ENCODE peak calls at places on chromosomes 16 and 17, in seven cellular contexts. D is thoracic aorta, J is BE2C, X is MM.1S, F is left ventricle myocardium inferior, S is GM06990, V is AG04449. A is an unnamed sample.

GRCh38 chr16:53736297-53736696 is 32.3 kb downstream of the FTO start:
- DNase-seq in D (no peak), J (no peak), X (no peak), F (no peak), S (no peak), V (no peak), A (no peak)

GRCh38 chr17:78900816-78901215 is 2.2 kb downstream of the CEP295NL start:
- DNase-seq in D (no peak), J (no peak), X (no peak), F (no peak), S (no peak), V (no peak), A (no peak)

GRCh38 chr17:19024101-19025078 is 19.8 kb upstream of the FAM83G start:
- DNase-seq in D (no peak), J (no peak), X (no peak), F (peak), S (no peak), V (no peak), A (no peak)

GRCh38 chr17:48799069-48799710 is 17.8 kb downstream of the TTLL6 start:
- DNase-seq in D (no peak), J (no peak), X (no peak), F (no peak), S (no peak), V (no peak), A (no peak)

GRCh38 chr16:24609740-24610420 is 70.5 kb downstream of the RBBP6 start:
- DNase-seq in D (peak), J (peak), X (no peak), F (peak), S (peak), V (no peak), A (peak)

GRCh38 chr17:35972945-35973332 is 8.4 kb downstream of the CCL16 start:
- DNase-seq in D (no peak), J (no peak), X (no peak), F (no peak), S (no peak), V (no peak), A (no peak)

GRCh38 chr17:42305543-42306384 is 17.5 kb downstream of the STAT5A start:
- DNase-seq in D (no peak), J (no peak), X (no peak), F (no peak), S (no peak), V (no peak), A (no peak)

GRCh38 chr17:1186923-1187771 is 7.4 kb upstream of the ABR start:
- DNase-seq in D (no peak), J (peak), X (peak), F (peak), S (peak), V (peak), A (peak)

GRCh38 chr16:47392114-47392513 is 68.7 kb downstream of the ITFG1 start:
- DNase-seq in D (no peak), J (no peak), X (peak), F (no peak), S (peak), V (no peak), A (peak)

GRCh38 chr16:19140392-19140791 is 26.6 kb downstream of the ITPRIPL2 start:
- DNase-seq in D (no peak), J (no peak), X (no peak), F (no peak), S (no peak), V (no peak), A (no peak)

GRCh38 chr16:75224683-75225082 is 5.9 kb downstream of the CTRB1 start:
- DNase-seq in D (no peak), J (no peak), X (no peak), F (no peak), S (no peak), V (no peak), A (no peak)

GRCh38 chr16:85423631-85424030 is 189.5 kb upstream of the GSE1 start:
- DNase-seq in D (no peak), J (peak), X (no peak), F (peak), S (no peak), V (no peak), A (no peak)

GRCh38 chr17:40038882-40039513 is 15.2 kb downstream of the MED24 start:
- DNase-seq in D (peak), J (peak), X (no peak), F (peak), S (no peak), V (peak), A (no peak)

GRCh38 chr17:15171433-15172047 is 93.6 kb downstream of the PMP22 start:
- DNase-seq in D (no peak), J (peak), X (no peak), F (peak), S (no peak), V (no peak), A (peak)

DNA sequence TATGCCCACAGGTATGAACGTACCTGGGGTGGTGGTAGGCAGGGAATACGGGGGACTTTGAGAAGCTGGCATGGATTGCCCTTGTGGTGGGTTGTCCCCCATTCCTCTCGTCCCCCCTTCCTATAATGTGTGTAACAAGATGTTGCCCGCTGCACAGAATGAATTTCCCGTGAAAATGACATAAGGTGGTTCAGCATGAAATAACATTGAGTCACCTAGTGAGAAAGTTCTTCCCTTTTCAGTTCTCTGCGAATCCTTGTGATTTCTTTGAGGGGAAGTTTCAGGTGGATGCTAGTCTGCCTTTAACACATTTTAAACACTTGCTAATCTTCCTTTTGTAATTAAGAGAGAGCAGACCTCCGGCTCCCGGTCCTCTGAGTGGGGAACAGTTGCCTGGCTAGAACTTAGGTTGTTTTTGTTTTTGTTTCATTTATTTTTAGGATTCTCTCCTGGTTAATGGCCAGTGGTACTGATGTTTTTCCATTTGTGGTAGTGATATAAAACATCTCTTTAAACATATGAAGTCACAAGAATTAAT is 58.9 kb downstream of the RAP1GAP2 start:
- DNase-seq in D (no peak), J (no peak), X (no peak), F (no peak), S (no peak), V (no peak), A (no peak)
- H3K4me3 ChIP-seq in D (peak), J (peak), X (no peak), F (peak), S (no peak), V (peak), A (no peak)

DNA sequence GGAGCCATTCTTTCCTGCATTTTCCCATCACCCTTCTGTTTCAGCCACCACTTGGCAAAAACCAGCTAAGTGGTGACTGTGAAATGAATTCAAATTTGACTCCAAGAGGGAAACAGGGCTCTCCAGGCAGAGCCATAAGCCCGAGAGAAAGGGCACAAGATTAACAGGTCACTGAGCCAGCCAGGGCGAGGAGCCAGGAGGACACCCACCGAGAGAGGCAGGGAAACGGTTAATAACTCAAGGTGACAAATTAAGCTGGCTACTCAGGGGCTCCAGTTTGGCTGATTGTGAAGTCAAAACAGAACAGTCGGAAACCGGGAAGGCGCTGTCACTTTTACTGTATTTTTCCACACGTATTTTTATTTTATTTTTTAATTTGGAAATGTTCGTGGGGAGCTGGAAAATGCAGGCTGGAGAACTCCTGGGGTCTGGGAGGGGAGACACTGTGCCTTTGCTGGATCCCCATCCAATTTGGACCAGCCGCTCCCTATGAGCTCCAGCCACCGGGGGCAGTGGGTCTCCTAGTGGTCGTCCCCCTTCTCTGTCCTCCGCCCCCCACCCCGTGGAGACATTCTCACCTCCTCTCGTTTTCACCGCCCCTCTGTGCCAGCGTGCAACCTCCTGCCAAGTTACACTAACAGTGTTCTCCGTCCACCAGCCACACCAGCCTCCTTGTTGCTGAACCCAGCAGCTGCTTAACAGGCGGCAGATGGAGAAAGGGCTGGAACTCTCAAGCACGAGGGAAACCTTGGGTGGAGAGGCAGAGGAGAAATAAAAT is 67.6 kb upstream of the SOX9 start:
- DNase-seq in D (no peak), J (no peak), X (no peak), F (no peak), S (no peak), V (no peak), A (no peak)
- H3K4me3 ChIP-seq in D (peak), J (no peak), X (no peak), F (no peak), S (no peak), V (no peak), A (no peak)

GRCh38 chr17:29177871-29178749 is 2.1 kb downstream of the MYO18A start:
- DNase-seq in D (no peak), J (no peak), X (no peak), F (no peak), S (no peak), V (no peak), A (no peak)
- H3K4me3 ChIP-seq in D (peak), J (no peak), X (no peak), F (peak), S (no peak), V (no peak), A (no peak)

DNA sequence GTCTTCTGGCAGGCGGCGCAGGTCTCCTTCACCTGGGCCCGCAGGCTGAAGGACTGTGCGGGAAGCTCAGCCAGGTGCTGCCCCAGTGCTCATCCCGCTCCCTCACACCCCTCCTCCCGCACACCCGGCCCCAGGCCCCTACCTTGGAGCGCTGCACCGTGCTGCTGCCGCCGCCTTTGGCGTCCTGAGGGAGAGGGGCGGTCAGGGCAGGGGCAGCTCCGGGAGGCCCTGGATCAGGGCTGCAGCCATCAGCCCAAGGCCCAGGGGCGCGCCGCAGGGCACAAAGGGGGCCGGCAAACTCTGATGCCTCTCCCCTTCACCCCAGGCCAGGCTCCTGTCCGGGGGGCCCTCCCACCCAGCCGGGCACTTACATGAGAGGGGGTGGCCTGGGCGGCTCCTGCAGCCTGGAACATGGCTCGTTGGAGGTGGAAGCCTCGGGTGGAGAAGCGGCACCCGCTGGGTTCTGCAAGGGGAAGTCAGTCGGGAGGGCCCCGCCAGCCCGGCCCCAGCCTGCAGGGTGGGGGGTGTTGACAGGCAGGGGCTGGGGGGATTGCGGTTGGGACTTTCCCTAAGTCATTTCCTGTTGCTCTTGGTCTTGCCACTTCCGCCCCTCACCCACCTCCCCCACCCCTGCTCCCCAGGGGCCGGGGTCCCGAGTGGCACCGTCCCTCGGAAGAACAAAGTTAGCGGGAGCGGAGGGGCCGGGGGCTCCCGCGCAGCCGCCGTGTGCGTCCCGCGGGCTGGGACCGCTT is 863 bp downstream of the LIMD2 start:
- DNase-seq in D (no peak), J (peak), X (peak), F (peak), S (peak), V (no peak), A (peak)
- H3K4me3 ChIP-seq in D (peak), J (peak), X (peak), F (peak), S (peak), V (peak), A (peak)

GRCh38 chr16:30741461-30741914 is 6.7 kb upstream of the PHKG2 start:
- DNase-seq in D (no peak), J (peak), X (no peak), F (no peak), S (no peak), V (peak), A (no peak)
- H3K4me3 ChIP-seq in D (no peak), J (no peak), X (no peak), F (no peak), S (no peak), V (no peak), A (no peak)

DNA sequence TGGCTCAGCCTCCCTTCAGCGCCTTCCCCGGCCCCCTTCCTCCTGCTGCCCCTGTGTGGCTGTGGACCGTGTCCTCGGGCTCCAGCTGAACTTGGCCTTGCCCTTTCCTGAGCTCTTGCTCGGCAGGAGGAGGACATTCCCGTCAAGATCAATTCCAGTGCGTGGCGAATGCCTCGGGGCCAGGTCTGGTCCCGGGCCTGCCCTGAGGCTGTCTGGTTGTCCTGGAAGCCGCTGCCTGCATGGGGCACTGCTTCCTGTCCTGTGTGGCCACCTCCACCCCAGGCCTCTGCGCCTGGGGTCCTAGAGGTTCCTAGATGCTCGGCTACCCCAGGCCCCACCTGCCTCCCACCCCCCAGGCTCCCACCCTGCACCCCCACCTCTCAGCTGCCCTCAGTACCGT is 12.8 kb downstream of the BAHCC1 start:
- DNase-seq in D (no peak), J (no peak), X (no peak), F (no peak), S (no peak), V (no peak), A (no peak)
- H3K4me3 ChIP-seq in D (no peak), J (no peak), X (no peak), F (no peak), S (no peak), V (no peak), A (no peak)

DNA sequence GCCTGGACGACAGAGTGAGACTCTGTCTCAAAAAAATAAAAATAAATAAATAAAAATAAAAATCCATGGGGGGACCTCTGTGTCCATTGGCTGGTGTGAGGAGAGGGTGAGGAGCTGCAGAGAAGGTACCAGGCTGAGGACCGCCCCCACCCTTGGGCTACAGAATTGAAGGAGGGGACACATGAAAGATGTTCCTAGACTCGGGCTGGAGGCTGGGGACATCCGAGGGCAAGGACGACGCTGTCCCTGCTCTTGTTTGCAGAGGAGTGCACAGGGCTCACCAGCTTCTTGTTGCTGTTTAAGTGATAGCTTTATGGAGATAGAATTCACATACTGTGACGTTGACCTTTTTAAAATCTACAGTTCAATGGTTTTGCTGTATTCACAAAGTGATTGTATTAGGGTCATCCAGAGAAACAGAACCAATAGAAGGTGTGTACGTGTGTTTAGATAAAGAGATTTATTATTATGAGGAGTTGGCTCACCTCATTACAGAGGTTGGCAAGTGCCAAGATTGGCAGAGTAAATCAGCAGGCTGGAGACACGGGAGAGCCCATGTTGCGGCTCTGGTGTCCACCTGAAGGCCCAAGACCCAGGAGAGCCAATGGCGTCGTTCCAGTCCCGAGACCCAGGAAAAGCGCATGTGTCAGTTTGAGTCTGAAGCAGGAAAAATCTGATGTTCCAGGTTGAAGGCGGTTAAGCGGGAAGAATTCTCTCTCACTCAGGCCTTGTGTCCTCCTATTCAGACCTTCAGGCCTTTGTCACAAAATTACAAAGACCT is 320.7 kb downstream of the SEC14L1 start:
- DNase-seq in D (no peak), J (no peak), X (no peak), F (no peak), S (no peak), V (no peak), A (peak)
- H3K4me3 ChIP-seq in D (no peak), J (no peak), X (no peak), F (no peak), S (peak), V (no peak), A (peak)

A was measured in GM12865.